ENCODE peak calls at places on chromosomes 12 and 14, in five cellular contexts. V, A, L, R and Y are unnamed samples.
A peak's percentile ranks its signal among the peaks of the same experiment; 100 is the strongest.

GRCh38 chr12:9642606-9643270 is 26.8 kb upstream of the CLEC2D start:
- DNase-seq in V (no peak), A (peak; percentile 7), L (no peak), R (no peak), Y (no peak)

GRCh38 chr14:94974893-94975292 is 182.4 kb downstream of the DICER1 start:
- DNase-seq in V (no peak), A (no peak), L (no peak), R (no peak), Y (no peak)

GRCh38 chr12:117318591-117318990 is 42.8 kb downstream of the NOS1 start:
- DNase-seq in V (no peak), A (no peak), L (no peak), R (no peak), Y (no peak)

GRCh38 chr12:123396543-123396942 is 12.6 kb downstream of the KMT5A start:
- DNase-seq in V (no peak), A (no peak), L (no peak), R (no peak), Y (no peak)

GRCh38 chr12:27531916-27532315 is 7.9 kb downstream of the PPFIBP1 start:
- DNase-seq in V (no peak), A (no peak), L (no peak), R (no peak), Y (no peak)

GRCh38 chr12:116950628-116951325 is 40.0 kb downstream of the FBXW8 start:
- DNase-seq in V (no peak), A (no peak), L (no peak), R (no peak), Y (no peak)

GRCh38 chr14:87745507-87746118 is 247.4 kb downstream of the GALC start:
- DNase-seq in V (no peak), A (peak; percentile 71), L (peak; percentile 17), R (no peak), Y (peak; percentile 30)

GRCh38 chr12:104752883-104753282 is 205.2 kb downstream of the SLC41A2 start:
- DNase-seq in V (no peak), A (peak; percentile 36), L (no peak), R (no peak), Y (no peak)

GRCh38 chr12:52715416-52715815 is 12.1 kb upstream of the KRT77 start:
- DNase-seq in V (no peak), A (no peak), L (no peak), R (no peak), Y (no peak)

GRCh38 chr14:102554835-102555819 is 37.3 kb upstream of the RCOR1 start:
- DNase-seq in V (peak; percentile 58), A (peak; percentile 17), L (no peak), R (peak; percentile 19), Y (no peak)

GRCh38 chr12:48968467-48968866 is 3.1 kb downstream of the WNT10B start:
- DNase-seq in V (no peak), A (no peak), L (no peak), R (no peak), Y (no peak)

GRCh38 chr14:75826599-75826998 is 155.2 kb downstream of the TGFB3 start:
- DNase-seq in V (no peak), A (no peak), L (no peak), R (no peak), Y (no peak)

GRCh38 chr12:69440016-69440415 is 30.2 kb upstream of the FRS2 start:
- DNase-seq in V (no peak), A (no peak), L (no peak), R (no peak), Y (no peak)

GRCh38 chr12:22657538-22657937 is 32.6 kb downstream of the ETNK1 start:
- DNase-seq in V (no peak), A (no peak), L (no peak), R (no peak), Y (no peak)

GRCh38 chr12:25377475-25378179 is 126.9 kb upstream of the KRAS start:
- DNase-seq in V (peak; percentile 43), A (peak; percentile 79), L (peak; percentile 40), R (no peak), Y (peak; percentile 37)

GRCh38 chr12:89087876-89088275 is 264.4 kb downstream of the DUSP6 start:
- DNase-seq in V (no peak), A (no peak), L (no peak), R (no peak), Y (no peak)

GRCh38 chr12:93707836-93708235 is 30.7 kb downstream of the CRADD start:
- DNase-seq in V (no peak), A (no peak), L (peak; percentile 31), R (no peak), Y (no peak)

GRCh38 chr14:89807151-89807550 is 147.4 kb downstream of the EFCAB11 start:
- DNase-seq in V (no peak), A (no peak), L (no peak), R (no peak), Y (no peak)

GRCh38 chr12:46351138-46351537 is 21.4 kb downstream of the SLC38A2 start:
- DNase-seq in V (no peak), A (no peak), L (no peak), R (no peak), Y (no peak)